ENCODE peak calls at places on chromosomes 7 and 10, in four cellular contexts. M, I, K and W are unnamed samples. For H3K4me1, the result is how much of the 10 kb centered on the place peaks cover.

GRCh38 chr10:114819313-114819712 is 2.3 kb upstream of the FHIP2A start:
- DNase-seq in I (no peak), K (no peak), M (no peak), W (no peak)

GRCh38 chr10:13877154-13877909 is 290.6 kb downstream of the PRPF18 start:
- DNase-seq in I (peak), M (no peak), K (peak), W (no peak)

GRCh38 chr10:73799899-73800559 is 11.4 kb downstream of the NDST2 start:
- DNase-seq in K (no peak), M (peak), I (no peak), W (no peak)

GRCh38 chr7:101705327-101705726 is 76.2 kb upstream of the MYL10 start:
- DNase-seq in I (no peak), K (no peak), M (no peak), W (no peak)

GRCh38 chr7:64802699-64803098 is 8.5 kb downstream of the ZNF138 start:
- DNase-seq in M (no peak), I (no peak), K (no peak), W (no peak)

GRCh38 chr7:99623091-99623693 is 6.4 kb downstream of the ZSCAN25 start:
- DNase-seq in M (no peak), K (no peak), I (peak), W (no peak)

GRCh38 chr7:116984917-116985316 is 31.6 kb downstream of the ST7 start:
- DNase-seq in K (no peak), I (no peak), M (no peak), W (no peak)

GRCh38 chr10:78621183-78621789 is 447.5 kb upstream of the ZMIZ1 start:
- DNase-seq in M (no peak), I (no peak), K (peak), W (no peak)

GRCh38 chr7:128194533-128195282 is 46.4 kb upstream of the LEP start:
- DNase-seq in M (no peak), K (no peak), I (no peak), W (no peak)

GRCh38 chr10:64873959-64874358 is 1352.8 kb downstream of the REEP3 start:
- DNase-seq in I (no peak), K (no peak), M (no peak), W (no peak)

GRCh38 chr10:101063162-101063525 is 1.4 kb downstream of the KAZALD1 start:
- DNase-seq in K (no peak), M (no peak), I (peak), W (no peak)

GRCh38 chr7:151666886-151667285 is 147.2 kb upstream of the RHEB start:
- DNase-seq in K (no peak), M (no peak), I (no peak), W (no peak)

GRCh38 chr10:9615179-9615578 is 1402.5 kb upstream of the CELF2 start:
- DNase-seq in K (no peak), M (no peak), I (no peak), W (no peak)

GRCh38 chr10:104324931-104325330 is 13.3 kb downstream of the ITPRIP start:
- DNase-seq in K (no peak), I (peak), M (no peak), W (peak)

GRCh38 chr7:157009170-157009777 is 1.2 kb downstream of the MNX1 start:
- DNase-seq in M (no peak), I (peak), K (peak), W (peak)

GRCh38 chr7:157007470-157008066 is 2.9 kb downstream of the MNX1 start:
- DNase-seq in I (peak), M (no peak), K (peak), W (no peak)

GRCh38 chr7:157006829-157007469 is 3.5 kb downstream of the MNX1 start:
- DNase-seq in I (no peak), M (no peak), K (peak), W (no peak)

GRCh38 chr7:157009778-157010587 is 480 bp downstream of the MNX1 start:
- DNase-seq in K (no peak), M (no peak), I (peak), W (peak)

DNA sequence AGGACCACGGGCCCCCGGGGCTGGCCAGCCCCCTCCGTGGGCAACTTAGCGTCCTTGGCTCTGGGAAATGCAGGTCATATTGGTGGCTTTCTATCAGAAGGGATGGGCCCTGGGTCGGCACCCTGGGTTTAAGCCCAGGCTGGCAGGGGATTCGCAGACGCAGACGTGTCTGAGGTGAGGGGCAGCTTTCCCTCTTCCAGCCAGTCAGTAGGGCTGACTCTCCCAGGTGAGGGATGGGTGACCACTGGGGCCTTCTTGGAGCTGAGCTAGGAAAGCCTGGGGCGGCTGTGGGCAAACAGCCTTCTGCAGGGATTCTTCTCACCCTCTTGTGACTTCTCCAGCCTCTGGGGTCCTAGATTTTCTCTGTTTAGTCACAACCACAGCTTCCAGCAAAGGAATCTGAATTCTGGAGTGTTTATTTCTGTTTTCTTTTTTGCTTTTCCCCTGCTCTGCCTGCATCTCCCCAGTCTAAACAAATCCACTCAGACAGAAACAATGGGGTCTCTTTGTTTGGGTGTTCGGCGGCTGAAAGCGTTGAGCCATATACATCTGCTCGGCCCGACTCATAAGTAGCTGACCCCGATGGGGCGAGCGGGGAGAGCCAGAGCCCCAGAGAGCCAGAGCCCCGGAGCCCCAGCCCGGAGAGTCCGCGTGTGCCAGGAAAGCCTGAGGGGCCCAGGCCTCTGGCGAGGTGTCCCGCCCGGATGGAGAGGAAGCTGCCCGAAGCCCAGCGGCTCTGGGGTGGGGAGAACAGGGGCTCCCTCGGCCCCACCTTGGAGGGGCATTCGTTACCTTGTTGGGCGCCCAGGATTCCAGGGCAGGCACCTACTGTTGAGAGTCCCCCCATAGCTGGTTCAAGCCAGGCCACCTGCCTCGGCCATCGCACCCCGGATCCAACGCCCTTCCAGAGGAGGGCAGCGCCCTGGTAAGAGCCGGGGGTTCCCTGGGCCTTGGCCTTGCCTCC is 2.0 kb downstream of the MNX1 start:
- DNase-seq in M (no peak), I (peak), K (peak), W (peak)
- H3K27ac ChIP-seq in M (no peak), I (no peak), K (peak), W (no peak)

DNA sequence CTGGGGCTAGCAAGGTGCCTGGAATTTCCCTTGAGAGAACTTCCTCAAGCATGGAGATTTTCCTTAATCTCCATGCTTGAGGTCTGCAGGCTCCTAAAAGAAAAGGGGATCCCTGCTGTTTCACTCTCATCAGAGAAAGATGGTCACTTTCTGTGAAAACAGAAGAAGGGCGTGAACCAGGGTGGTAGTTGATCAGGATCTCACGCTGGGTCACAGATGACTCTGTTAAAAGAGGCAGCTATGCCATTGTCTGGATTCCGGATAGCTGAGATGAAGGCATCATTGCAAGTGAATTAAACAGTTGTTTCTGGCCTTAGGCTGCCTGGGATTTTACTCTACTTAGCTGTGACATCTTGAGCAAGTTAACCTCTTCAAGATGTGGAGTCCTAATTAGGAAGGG is 525.9 kb downstream of the TYW1 start:
- DNase-seq in M (no peak), I (no peak), K (no peak), W (no peak)
- H3K4me1 ChIP-seq in M (under half), I (under half), K (under half), W (under half)

GRCh38 chr10:95291634-95292039 is 834 bp upstream of the PDLIM1 start:
- DNase-seq in I (no peak), M (no peak), K (no peak), W (no peak)
- H3K27ac ChIP-seq in I (peak), M (no peak), K (no peak), W (peak)

GRCh38 chr7:84162125-84162524 is 32.5 kb downstream of the SEMA3A start:
- DNase-seq in I (no peak), K (no peak), M (no peak), W (no peak)

GRCh38 chr7:84159435-84159834 is 35.2 kb downstream of the SEMA3A start:
- DNase-seq in K (no peak), I (no peak), M (no peak), W (no peak)

GRCh38 chr7:84162584-84162983 is 32.0 kb downstream of the SEMA3A start:
- DNase-seq in K (no peak), M (no peak), I (no peak), W (no peak)

GRCh38 chr7:84157171-84157570 is 37.4 kb downstream of the SEMA3A start:
- DNase-seq in K (no peak), I (no peak), M (no peak), W (no peak)

DNA sequence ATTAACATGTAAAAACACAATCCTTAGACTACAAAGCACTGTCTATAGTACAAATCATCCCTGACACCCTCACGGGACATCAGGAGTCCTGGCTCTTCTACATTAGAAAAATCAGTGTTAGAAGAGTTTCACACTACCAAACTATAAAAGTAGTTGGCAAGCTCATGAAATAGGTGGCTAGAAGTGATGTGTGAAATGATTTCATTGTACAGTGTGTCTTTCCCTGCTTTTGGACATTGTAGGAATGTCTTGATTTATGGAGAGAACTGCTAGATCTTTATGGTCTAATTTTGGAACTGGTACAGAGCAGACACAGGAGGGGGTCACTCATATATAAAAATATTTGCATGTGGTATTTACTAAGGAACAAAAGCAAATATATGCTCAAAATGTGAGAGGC is 33.2 kb downstream of the SEMA3A start:
- DNase-seq in K (no peak), I (no peak), M (no peak), W (no peak)
- H3K4me1 ChIP-seq in K (under half), I (under half), M (under half), W (under half)

DNA sequence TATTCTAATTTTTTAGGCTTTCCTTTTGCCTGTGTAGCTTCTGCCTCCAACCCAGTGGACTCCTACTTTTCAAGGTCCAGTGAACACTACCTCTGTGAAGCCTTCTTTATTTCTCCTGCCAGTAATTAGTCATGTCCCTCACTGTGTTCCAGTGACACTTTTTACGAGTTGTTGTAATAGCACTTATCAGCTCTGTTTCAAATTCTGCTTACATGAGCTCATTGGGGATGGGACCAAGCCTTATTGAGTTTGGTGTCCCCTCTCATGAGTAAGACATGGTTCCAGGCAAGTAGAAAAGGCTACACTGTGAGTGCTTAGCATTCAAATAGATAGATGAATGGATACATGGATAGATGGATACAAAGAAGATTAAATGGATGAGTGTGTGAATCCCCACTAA is 184.6 kb downstream of the HIBADH start:
- DNase-seq in I (no peak), M (no peak), K (no peak), W (no peak)
- H3K27ac ChIP-seq in I (no peak), M (no peak), K (no peak), W (no peak)

GRCh38 chr10:17029581-17030271 is 99.9 kb downstream of the CUBN start:
- DNase-seq in I (peak), K (peak), M (peak), W (peak)
- H3K4me1 ChIP-seq in I (under half), K (under half), M (under half), W (half or more)

GRCh38 chr10:27319752-27320561 is 79.4 kb upstream of the ACBD5 start:
- DNase-seq in I (peak), M (peak), K (peak), W (peak)
- H3K27ac ChIP-seq in I (no peak), M (peak), K (no peak), W (peak)

DNA sequence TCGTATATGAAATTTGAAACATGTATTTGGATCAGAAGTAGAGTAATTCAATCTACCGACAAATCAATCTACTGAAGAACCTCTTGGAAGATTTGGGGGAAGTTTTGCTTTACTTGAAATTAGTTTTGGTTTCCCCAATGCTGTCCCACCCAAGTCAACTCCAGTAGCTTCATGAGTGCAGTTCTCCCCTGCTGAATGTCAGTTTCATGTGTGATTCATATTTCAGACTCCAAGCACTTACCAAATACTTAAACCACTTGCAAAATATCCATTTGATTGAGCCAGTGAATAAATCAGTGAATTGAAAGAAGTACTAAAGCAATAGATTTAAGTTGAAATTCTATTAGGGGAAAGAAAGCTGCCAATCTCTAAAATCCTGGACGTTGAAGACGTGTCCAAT is 9.3 kb downstream of the CALML5 start:
- DNase-seq in M (no peak), K (no peak), I (no peak), W (no peak)
- H3K4me1 ChIP-seq in M (under half), K (under half), I (under half), W (under half)

GRCh38 chr7:22176791-22177412 is 180.1 kb downstream of the RAPGEF5 start:
- DNase-seq in I (no peak), M (no peak), K (peak), W (no peak)
- H3K27ac ChIP-seq in I (no peak), M (no peak), K (peak), W (no peak)